ENCODE peak calls at places on chromosomes 1 and 21, in four cellular contexts. C is HepG2, F is GM23338, E is Panc1. X is an unnamed sample.

GRCh38 chr1:114272593-114272992 is 118.9 kb upstream of the SYT6 start:
- ATAC-seq in F (no peak), E (no peak), C (no peak), X (no peak)

GRCh38 chr1:66626261-66626660 is 92.3 kb downstream of the SGIP1 start:
- ATAC-seq in F (no peak), C (no peak), E (no peak), X (no peak)

GRCh38 chr1:220786057-220786336 is 716 bp upstream of the MTARC1 start:
- ATAC-seq in F (peak), E (peak), C (peak), X (peak)

GRCh38 chr1:224433041-224433670 is 1.4 kb downstream of the WDR26 start:
- ATAC-seq in F (peak), C (peak), E (peak), X (no peak)

GRCh38 chr1:94017155-94017829 is 103.7 kb downstream of the ABCA4 start:
- ATAC-seq in E (no peak), C (no peak), F (no peak), X (no peak)

GRCh38 chr1:177873238-177873637 is 96.6 kb downstream of the SEC16B start:
- ATAC-seq in C (peak), E (no peak), F (no peak), X (no peak)

GRCh38 chr1:6129313-6129712 is 50.8 kb downstream of the CHD5 start:
- ATAC-seq in C (no peak), E (no peak), F (no peak), X (no peak)

GRCh38 chr1:18160290-18160942 is 52.8 kb downstream of the IGSF21 start:
- ATAC-seq in E (no peak), F (no peak), C (no peak), X (peak)

GRCh38 chr21:46409641-46410406 is 48.9 kb upstream of the DIP2A start:
- ATAC-seq in F (peak), C (no peak), E (no peak), X (no peak)

GRCh38 chr1:173052681-173053196 is 2.0 kb upstream of the TNFSF18 start:
- ATAC-seq in E (no peak), F (no peak), C (no peak), X (no peak)

GRCh38 chr1:167541610-167542009 is 12.0 kb downstream of the CREG1 start:
- ATAC-seq in F (no peak), E (no peak), C (no peak), X (no peak)

GRCh38 chr1:153374077-153374476 is 1.3 kb downstream of the S100A12 start:
- ATAC-seq in F (no peak), C (no peak), E (no peak), X (no peak)

GRCh38 chr1:244350027-244350426 is 101.7 kb downstream of the ADSS2 start:
- ATAC-seq in C (no peak), F (no peak), E (no peak), X (no peak)

GRCh38 chr1:193083365-193084088 is 21.7 kb downstream of the GLRX2 start:
- ATAC-seq in E (no peak), C (no peak), F (no peak), X (no peak)

GRCh38 chr1:185291159-185291558 is 25.9 kb downstream of the IVNS1ABP start:
- ATAC-seq in E (no peak), C (no peak), F (no peak), X (no peak)

GRCh38 chr1:223033658-223034057 is 109.4 kb downstream of the TLR5 start:
- ATAC-seq in C (no peak), F (no peak), E (no peak), X (no peak)

GRCh38 chr21:43341349-43342163 is 85.4 kb downstream of the SIK1 start:
- ATAC-seq in E (peak), C (no peak), F (no peak), X (no peak)

GRCh38 chr1:172704446-172705176 is 45.7 kb downstream of the FASLG start:
- ATAC-seq in C (no peak), F (peak), E (no peak), X (no peak)

GRCh38 chr21:42478504-42478903 is 17.5 kb downstream of the RSPH1 start:
- ATAC-seq in F (no peak), C (no peak), E (no peak), X (no peak)

GRCh38 chr1:150692720-150693119 is 4.2 kb downstream of the GOLPH3L start:
- ATAC-seq in C (no peak), F (no peak), E (no peak), X (no peak)

GRCh38 chr1:172134087-172134731 is 286.3 kb upstream of the C1orf105 start:
- ATAC-seq in E (no peak), F (no peak), C (no peak), X (no peak)

GRCh38 chr1:213303286-213303685 is 252.2 kb downstream of the RPS6KC1 start:
- ATAC-seq in F (peak), C (peak), E (no peak), X (no peak)

GRCh38 chr1:207673399-207673798 is 28.5 kb downstream of the CR1L start:
- ATAC-seq in F (no peak), C (no peak), E (no peak), X (no peak)

GRCh38 chr1:77942400-77943140 is 36.3 kb downstream of the FUBP1 start:
- ATAC-seq in C (no peak), F (no peak), E (no peak), X (no peak)

GRCh38 chr1:204357551-204357950 is 2.2 kb downstream of the PLEKHA6 start:
- ATAC-seq in E (no peak), F (peak), C (no peak), X (peak)

GRCh38 chr1:53732409-53732808 is 6.6 kb downstream of the GLIS1 start:
- ATAC-seq in C (no peak), E (no peak), F (no peak), X (no peak)

GRCh38 chr1:186454996-186455395 is 5.9 kb downstream of the PDC start:
- ATAC-seq in F (no peak), E (no peak), C (no peak), X (no peak)

GRCh38 chr1:179038528-179039281 is 13.0 kb downstream of the FAM20B start:
- ATAC-seq in F (no peak), C (peak), E (no peak), X (no peak)

GRCh38 chr1:10494418-10494753 is 19.6 kb downstream of the PEX14 start:
- ATAC-seq in C (peak), F (peak), E (peak), X (no peak)

GRCh38 chr1:32719681-32720275 is 17.2 kb upstream of the SYNC start:
- ATAC-seq in E (no peak), F (no peak), C (no peak), X (no peak)

GRCh38 chr1:228308628-228309547 is 97.7 kb downstream of the TRIM11 start:
- ATAC-seq in C (peak), F (peak), E (peak), X (no peak)

GRCh38 chr1:232477728-232478127 is 152.2 kb downstream of the SIPA1L2 start:
- ATAC-seq in F (no peak), C (no peak), E (no peak), X (peak)

GRCh38 chr1:40627987-40628902 is 37.2 kb downstream of the RIMS3 start:
- ATAC-seq in C (no peak), E (no peak), F (no peak), X (no peak)

GRCh38 chr1:2127181-2128145 is 67.1 kb downstream of the FAAP20 start:
- ATAC-seq in F (no peak), C (no peak), E (no peak), X (peak)

GRCh38 chr1:40140211-40140709 is 20.9 kb upstream of the RLF start:
- ATAC-seq in C (peak), F (no peak), E (no peak), X (no peak)

GRCh38 chr1:36922071-36922470 is 112.2 kb downstream of the GRIK3 start:
- ATAC-seq in F (no peak), C (no peak), E (no peak), X (no peak)

DNA sequence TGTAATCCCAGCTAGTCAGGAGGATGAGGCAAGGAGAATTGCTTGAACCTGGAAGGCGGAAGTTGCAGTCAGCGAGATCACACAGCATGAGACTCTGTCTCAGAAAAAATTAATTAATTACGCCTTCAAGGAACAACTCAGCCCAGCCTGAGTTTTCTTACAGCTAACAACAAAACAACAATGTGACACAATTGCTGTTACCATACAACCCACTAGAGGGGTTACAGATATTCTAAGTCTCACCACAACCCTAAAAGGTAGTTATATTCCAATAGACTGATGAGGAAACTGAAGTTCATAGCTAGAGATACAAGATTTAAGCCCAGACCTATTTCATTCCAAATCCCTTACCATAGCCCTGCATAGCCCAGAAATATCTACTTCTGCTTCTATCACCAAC is 2.9 kb upstream of the LRRC8C start:
- ATAC-seq in F (no peak), C (no peak), E (no peak), X (no peak)
- TF ChIP-seq CTCF in F (peak), C (no peak), E (no peak), X (no peak)

GRCh38 chr1:166017395-166017794 is 149.4 kb downstream of the FAM78B start:
- ATAC-seq in E (no peak), F (peak), C (peak), X (no peak)
- TF ChIP-seq POLR2AphosphoS5 in E (no peak), F (no peak), C (no peak), X (no peak)

GRCh38 chr1:202122639-202123335 is at the start of gene GPR37L1:
- ATAC-seq in C (peak), F (peak), E (peak), X (peak)
- TF ChIP-seq CTCF in C (peak), F (peak), E (peak), X (peak)

DNA sequence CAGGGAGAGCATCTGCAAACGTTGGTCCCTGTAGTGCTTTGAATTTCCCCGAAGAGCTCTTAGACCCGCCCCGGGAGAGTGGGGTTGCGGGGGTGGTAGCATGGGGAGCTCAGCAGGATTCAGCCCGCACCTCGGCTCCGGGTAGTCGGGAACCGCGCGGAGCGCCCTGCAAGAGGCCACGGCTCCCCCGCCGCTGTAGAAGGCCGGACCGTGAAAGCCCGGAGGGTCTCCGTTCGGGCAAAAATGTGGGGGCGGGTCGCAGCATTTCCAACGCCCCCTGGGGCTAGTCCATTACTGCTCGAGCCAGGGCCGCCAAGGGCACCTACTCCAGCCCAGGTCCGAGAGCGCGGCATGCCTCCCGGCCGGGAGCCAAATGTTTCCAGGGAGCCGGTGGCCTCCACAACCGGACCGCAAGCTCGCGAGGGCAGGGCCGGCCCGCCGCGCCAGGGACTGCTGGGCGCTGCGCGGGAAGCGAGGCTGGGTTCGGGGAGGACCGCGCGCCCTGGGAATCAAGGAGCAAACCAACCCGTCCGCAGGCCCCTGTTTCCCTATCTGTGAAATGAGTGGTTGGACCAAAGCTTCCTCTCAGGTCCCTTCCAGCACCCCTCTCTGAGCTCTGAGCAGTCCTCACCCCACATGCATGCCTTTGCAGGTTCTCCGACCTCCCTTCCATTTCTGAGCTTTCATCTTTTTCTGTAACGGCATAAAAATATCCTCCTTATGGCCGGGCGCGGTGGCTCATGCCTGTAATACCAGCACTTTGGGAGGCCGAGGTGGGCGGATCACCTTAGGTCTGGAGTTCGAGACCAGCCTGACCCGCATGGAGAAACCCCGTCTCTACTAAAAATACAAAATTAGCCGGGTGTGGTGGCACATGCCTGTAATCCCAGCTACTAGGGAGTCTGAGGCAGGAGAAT is 777 bp upstream of the TMEM63A start:
- ATAC-seq in F (peak), E (peak), C (peak), X (peak)
- TF ChIP-seq POLR2AphosphoS5 in F (no peak), E (no peak), C (no peak), X (no peak)